ENCODE peak calls at places on chromosomes 5 and 9, in four cellular contexts. B is tibial nerve, O is ovary, F is IMR-90. G is an unnamed sample.

GRCh38 chr5:76983468-76983867 is 30.6 kb downstream of the CRHBP start:
- DNase-seq in O (no peak), F (no peak), B (no peak), G (no peak)

GRCh38 chr5:17000296-17000939 is 64.3 kb upstream of the MYO10 start:
- DNase-seq in F (peak; percentile 98), B (no peak), O (no peak), G (no peak)

GRCh38 chr9:113808391-113809191 is 67.5 kb upstream of the ZNF618 start:
- DNase-seq in B (no peak), O (peak; percentile 58), F (peak; percentile 83), G (no peak)

GRCh38 chr9:113963017-113963620 is 87.0 kb downstream of the ZNF618 start:
- DNase-seq in B (no peak), F (peak; percentile 49), O (no peak), G (no peak)

GRCh38 chr9:98921740-98922139 is 22.0 kb upstream of the COL15A1 start:
- DNase-seq in B (no peak), F (no peak), O (no peak), G (no peak)

GRCh38 chr5:4553968-4554367 is 586.2 kb upstream of the ADAMTS16 start:
- DNase-seq in O (no peak), F (no peak), B (no peak), G (no peak)

GRCh38 chr5:172683264-172683663 is 42.2 kb downstream of the NEURL1B start:
- DNase-seq in B (no peak), F (no peak), O (no peak), G (no peak)

GRCh38 chr5:77449277-77449676 is 42.8 kb downstream of the WDR41 start:
- DNase-seq in B (no peak), F (no peak), O (no peak), G (no peak)

GRCh38 chr9:76677481-76678055 is 86.7 kb upstream of the PCA3 start:
- DNase-seq in B (no peak), F (no peak), O (no peak), G (no peak)

GRCh38 chr5:172451771-172452197 is 2.5 kb downstream of the SH3PXD2B start:
- DNase-seq in B (no peak), O (no peak), F (peak; percentile 90), G (no peak)

GRCh38 chr5:71705416-71705815 is 13.7 kb upstream of the CARTPT start:
- DNase-seq in F (no peak), O (no peak), B (no peak), G (no peak)

GRCh38 chr5:11385251-11385900 is 518.9 kb downstream of the CTNND2 start:
- DNase-seq in O (no peak), B (no peak), F (no peak), G (no peak)

GRCh38 chr5:39100851-39101396 is 26.7 kb upstream of the RICTOR start:
- DNase-seq in O (no peak), B (no peak), F (peak; percentile 99), G (no peak)

GRCh38 chr5:172640822-172641358 is at the start of gene NEURL1B:
- DNase-seq in O (peak; percentile 82), F (peak; percentile 43), B (peak; percentile 65), G (no peak)

GRCh38 chr5:45274241-45274640 is 421.9 kb downstream of the HCN1 start:
- DNase-seq in O (no peak), F (no peak), B (no peak), G (no peak)

GRCh38 chr5:180289433-180289832 is 2.5 kb downstream of the MAPK9 start:
- DNase-seq in F (no peak), B (no peak), O (no peak), G (no peak)

DNA sequence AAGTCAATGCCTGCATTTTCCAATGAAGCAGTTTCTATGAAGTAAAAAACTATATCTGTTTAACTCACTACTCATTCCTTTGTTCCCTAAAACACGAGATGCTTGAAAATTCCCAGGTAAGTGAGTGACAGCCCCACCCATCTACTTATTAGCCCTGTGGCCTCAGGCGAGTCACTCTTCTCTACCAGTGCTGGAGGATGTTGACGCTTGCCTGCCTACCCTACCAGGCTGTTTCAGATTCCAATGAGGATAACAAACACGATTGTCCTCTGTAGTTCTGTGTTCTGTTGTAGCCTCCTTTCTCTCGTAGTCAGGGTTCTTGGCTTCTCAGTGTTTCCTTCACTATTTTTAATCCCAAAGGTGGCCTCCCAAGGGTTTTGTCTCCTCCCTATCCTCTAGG is 388.8 kb downstream of the KDM4C start:
- DNase-seq in O (no peak), F (no peak), B (no peak), G (no peak)
- H3K4me1 ChIP-seq in O (peaks cover 8% of the 10 kb centered on the region), F (peaks cover 21% of the 10 kb centered on the region), B (no peaks in the 10 kb centered on the region), G (peaks cover 4% of the 10 kb centered on the region)

DNA sequence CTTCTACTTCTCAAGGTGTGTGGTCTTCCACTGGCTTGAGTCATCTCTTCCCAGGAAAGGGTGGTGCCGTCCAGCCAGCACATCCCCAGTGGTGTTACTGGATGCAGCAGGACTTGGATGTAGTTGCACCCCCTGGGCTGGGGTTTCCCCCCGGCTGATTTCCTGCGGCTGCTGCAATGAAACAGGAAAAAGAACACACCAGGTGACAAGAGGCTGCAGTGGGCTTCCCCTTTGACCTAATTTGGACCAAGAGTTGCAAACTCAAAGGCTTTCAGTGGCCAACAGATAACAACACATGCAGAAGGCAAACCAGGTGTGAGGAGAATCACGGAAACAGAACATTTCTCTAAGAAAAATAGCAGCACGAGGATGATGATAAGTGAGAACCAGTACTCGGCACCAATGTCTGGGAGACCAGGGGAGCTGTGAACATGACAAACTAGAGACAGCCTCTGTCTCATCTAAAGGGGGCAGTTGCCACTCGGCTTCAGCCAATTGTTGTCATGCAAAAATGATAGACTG is 83.7 kb downstream of the PDE6A start:
- DNase-seq in O (no peak), F (no peak), B (no peak), G (no peak)
- H3K4me3 ChIP-seq in O (no peak overlapping the region), F (no peak overlapping the region), B (no peak overlapping the region), G (no peak overlapping the region)

DNA sequence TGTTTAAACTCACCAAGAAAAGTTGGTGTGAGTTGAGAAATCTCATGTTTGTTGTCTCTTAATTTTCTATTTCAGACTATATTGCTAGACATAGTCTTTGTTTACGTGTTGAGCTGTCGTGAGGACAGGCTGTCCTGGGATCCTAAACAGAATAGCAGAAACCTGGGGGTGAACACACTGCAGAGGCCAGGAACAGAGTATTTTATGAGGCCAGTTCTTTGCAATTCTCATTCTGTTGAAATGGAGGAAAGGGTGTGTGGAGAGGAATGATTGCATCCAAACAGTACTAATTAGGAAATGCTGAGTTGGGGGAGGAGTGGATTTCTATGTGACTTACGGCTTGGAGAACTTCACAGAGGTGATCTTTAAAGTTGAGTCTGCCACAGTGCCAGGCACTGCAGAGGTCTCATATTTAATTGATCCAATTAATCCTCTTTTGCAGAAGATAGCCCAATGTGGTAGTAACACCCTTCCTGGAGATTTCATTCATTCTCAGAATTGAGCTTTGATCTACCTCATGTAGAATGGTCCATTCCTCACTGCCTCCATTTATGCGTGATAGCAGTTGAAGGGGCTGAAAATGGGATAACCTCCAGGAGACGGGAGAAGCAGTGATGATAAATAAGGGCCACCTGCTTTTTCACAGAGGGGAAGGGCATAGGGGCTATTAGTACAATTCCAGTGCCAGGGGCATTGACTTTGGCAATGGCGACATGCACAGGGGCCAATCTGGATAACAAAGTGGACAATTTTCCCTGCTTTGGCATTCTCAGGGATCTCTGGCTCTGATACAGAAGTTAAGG is 84.7 kb upstream of the TNFAIP8 start:
- DNase-seq in F (no peak), O (no peak), B (no peak), G (no peak)
- TF ChIP-seq POLR2A in F (no peak), O (no peak), B (no peak), G (no peak)

GRCh38 chr9:121283072-121283398 is 15.1 kb downstream of the GSN start:
- DNase-seq in O (no peak), F (no peak), B (no peak), G (no peak)

GRCh38 chr9:121283856-121284732 is 16.1 kb downstream of the GSN start:
- DNase-seq in F (no peak), O (no peak), B (peak; percentile 13), G (no peak)

GRCh38 chr9:121285835-121286687 is 18.1 kb downstream of the GSN start:
- DNase-seq in O (peak; percentile 70), F (peak; percentile 56), B (peak; percentile 52), G (no peak)

GRCh38 chr9:121286688-121286972 is 18.7 kb downstream of the GSN start:
- DNase-seq in B (no peak), O (no peak), F (no peak), G (no peak)

GRCh38 chr9:121284733-121285451 is 16.9 kb downstream of the GSN start:
- DNase-seq in B (peak; percentile 15), F (no peak), O (no peak), G (no peak)
- H3K4me1 ChIP-seq in B (peaks cover 99% of the 10 kb centered on the region), F (peaks cover 63% of the 10 kb centered on the region), O (peaks cover 64% of the 10 kb centered on the region), G (peaks cover 100% of the 10 kb centered on the region)

GRCh38 chr5:59177644-59178043 is 594.8 kb downstream of the RAB3C start:
- DNase-seq in F (no peak), B (no peak), O (no peak), G (no peak)

GRCh38 chr5:59171131-59171530 is 588.3 kb downstream of the RAB3C start:
- DNase-seq in B (no peak), O (no peak), F (no peak), G (no peak)

GRCh38 chr5:59173568-59173967 is 590.7 kb downstream of the RAB3C start:
- DNase-seq in B (no peak), O (no peak), F (peak; percentile 45), G (no peak)

GRCh38 chr5:59178071-59178470 is 595.2 kb downstream of the RAB3C start:
- DNase-seq in B (no peak), O (no peak), F (no peak), G (no peak)

DNA sequence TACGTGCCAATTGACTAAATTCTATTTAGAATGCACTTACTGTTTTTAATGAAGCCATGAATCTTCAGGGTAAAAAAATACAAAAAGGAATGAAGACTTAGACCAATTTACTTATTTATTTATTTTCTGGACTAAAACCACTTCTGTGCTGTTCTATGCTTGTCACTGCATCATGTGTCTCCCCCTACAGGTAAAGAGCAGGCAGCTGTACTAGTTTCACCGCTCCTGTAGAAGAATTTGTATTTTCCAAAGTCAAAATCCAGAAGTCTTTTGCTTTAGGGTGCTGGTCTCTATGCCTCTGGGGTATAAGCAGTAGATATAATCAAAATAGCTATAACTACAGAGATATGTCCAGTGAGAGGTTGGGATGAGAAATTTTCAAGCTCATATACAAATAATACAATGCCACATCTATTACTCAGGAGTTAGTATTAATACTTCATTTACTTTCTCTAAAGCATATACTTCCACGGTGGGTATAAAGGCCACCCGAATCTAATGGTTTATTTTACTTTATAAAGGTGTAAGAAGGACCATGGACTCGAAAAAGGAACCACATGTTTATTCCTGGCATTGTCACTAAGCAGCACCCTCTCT is 591.5 kb downstream of the RAB3C start:
- DNase-seq in O (no peak), F (peak; percentile 87), B (no peak), G (no peak)
- H3K4me3 ChIP-seq in O (no peak overlapping the region), F (no peak overlapping the region), B (no peak overlapping the region), G (no peak overlapping the region)

GRCh38 chr5:55712023-55712859 is at the start of gene SLC38A9:
- DNase-seq in B (peak; percentile 87), F (peak; percentile 91), O (peak; percentile 94), G (peak; percentile 60)
- TF ChIP-seq POLR2A in B (no peak), F (no peak), O (no peak), G (peak; percentile 50)